ENCODE peak calls at places on chromosome 4, in five cellular contexts. C is astrocyte, J is NCI-H1436, H is GM04503, S is GDM1. P is an unnamed sample.

GRCh38 chr4:7785017-7785416 is 154.6 kb downstream of the AFAP1 start:
- DNase-seq in C (peak), S (no peak), H (no peak), J (no peak), P (no peak)

GRCh38 chr4:16693040-16693506 is 205.4 kb downstream of the LDB2 start:
- DNase-seq in C (no peak), J (no peak), H (no peak), S (no peak), P (no peak)

GRCh38 chr4:92163348-92163747 is 140.4 kb upstream of the GRID2 start:
- DNase-seq in J (no peak), H (no peak), S (no peak), C (no peak), P (no peak)

GRCh38 chr4:103032575-103032974 is 13.1 kb upstream of the SLC9B1 start:
- DNase-seq in S (peak), J (peak), H (no peak), C (no peak), P (no peak)

GRCh38 chr4:17038510-17039176 is 140.2 kb upstream of the LDB2 start:
- DNase-seq in C (no peak), J (no peak), H (no peak), S (no peak), P (no peak)

GRCh38 chr4:142567199-142567598 is 278.9 kb downstream of the INPP4B start:
- DNase-seq in S (no peak), H (no peak), J (no peak), C (no peak), P (no peak)

GRCh38 chr4:38562751-38563198 is 101.2 kb upstream of the KLF3 start:
- DNase-seq in H (no peak), J (no peak), C (peak), S (peak), P (no peak)

GRCh38 chr4:10461091-10461849 is 4.0 kb upstream of the ZNF518B start:
- DNase-seq in J (no peak), C (peak), H (no peak), S (peak), P (no peak)

GRCh38 chr4:175998782-175999181 is 66.9 kb upstream of the WDR17 start:
- DNase-seq in S (no peak), J (no peak), C (peak), H (no peak), P (no peak)

GRCh38 chr4:37388672-37389368 is 144.3 kb downstream of the NWD2 start:
- DNase-seq in S (no peak), J (no peak), C (no peak), H (no peak), P (no peak)

GRCh38 chr4:126591583-126591982 is 1041.2 kb upstream of the INTU start:
- DNase-seq in H (no peak), S (no peak), C (no peak), J (no peak), P (no peak)

GRCh38 chr4:186881521-186882220 is 158.0 kb upstream of the FAT1 start:
- DNase-seq in J (no peak), C (peak), S (no peak), H (peak), P (no peak)

GRCh38 chr4:148749403-148749802 is 307.2 kb upstream of the NR3C2 start:
- DNase-seq in H (no peak), J (no peak), C (no peak), S (no peak), P (no peak)

GRCh38 chr4:40292313-40292759 is 42.8 kb upstream of the CHRNA9 start:
- DNase-seq in C (no peak), S (no peak), H (no peak), J (no peak), P (no peak)

GRCh38 chr4:91829531-91829930 is 474.2 kb upstream of the GRID2 start:
- DNase-seq in H (no peak), J (no peak), S (no peak), C (peak), P (no peak)

GRCh38 chr4:7160439-7160838 is 31.9 kb upstream of the SORCS2 start:
- DNase-seq in J (no peak), H (no peak), C (no peak), S (no peak), P (no peak)

GRCh38 chr4:52577285-52577968 is 81.7 kb downstream of the USP46 start:
- DNase-seq in C (peak), H (no peak), S (no peak), J (no peak), P (no peak)

GRCh38 chr4:140071806-140072205 is 82.2 kb downstream of the MAML3 start:
- DNase-seq in J (no peak), S (peak), H (peak), C (peak), P (no peak)

GRCh38 chr4:37837446-37837845 is 11.0 kb downstream of the PGM2 start:
- DNase-seq in J (no peak), C (peak), S (peak), H (peak), P (no peak)

GRCh38 chr4:139154538-139154937 is 22.5 kb downstream of the ELF2 start:
- DNase-seq in C (no peak), S (no peak), J (no peak), H (no peak), P (no peak)

GRCh38 chr4:1870328-1870577 is 940 bp upstream of the NSD2 start:
- DNase-seq in H (no peak), J (peak), C (peak), S (no peak), P (peak)

GRCh38 chr4:151325320-151326246 is at the start of gene SH3D19:
- DNase-seq in J (no peak), H (no peak), S (no peak), C (peak), P (no peak)

GRCh38 chr4:145760961-145761929 is 81.3 kb downstream of the C4orf51 start:
- DNase-seq in S (no peak), C (no peak), J (no peak), H (no peak), P (no peak)

GRCh38 chr4:48047421-48047844 is 30.9 kb downstream of the NIPAL1 start:
- DNase-seq in J (no peak), H (no peak), C (no peak), S (peak), P (no peak)

GRCh38 chr4:161291222-161291621 is 872.6 kb downstream of the FSTL5 start:
- DNase-seq in H (no peak), C (no peak), S (no peak), J (no peak), P (no peak)

GRCh38 chr4:186203391-186203802 is 12.0 kb downstream of the CYP4V2 start:
- DNase-seq in C (no peak), H (no peak), S (peak), J (no peak), P (no peak)

GRCh38 chr4:183213996-183214395 is 106.1 kb downstream of the CLDN22 start:
- DNase-seq in H (no peak), J (no peak), S (no peak), C (no peak), P (no peak)

GRCh38 chr4:14445882-14446281 is 556.4 kb upstream of the CPEB2 start:
- DNase-seq in J (no peak), S (no peak), C (no peak), H (no peak), P (no peak)

GRCh38 chr4:113434247-113434587 is 327.3 kb downstream of the CAMK2D start:
- DNase-seq in H (no peak), S (no peak), J (no peak), C (peak), P (no peak)

GRCh38 chr4:612052-612748 is 13.2 kb upstream of the PDE6B start:
- DNase-seq in J (no peak), S (no peak), H (no peak), C (no peak), P (no peak)

GRCh38 chr4:150582101-150582565 is at the start of gene MAB21L2:
- DNase-seq in H (no peak), S (no peak), J (no peak), C (peak), P (no peak)

GRCh38 chr4:7146764-7147071 is 45.6 kb upstream of the SORCS2 start:
- DNase-seq in J (no peak), S (no peak), C (no peak), H (no peak), P (no peak)

GRCh38 chr4:7208509-7209451 is 16.4 kb downstream of the SORCS2 start:
- DNase-seq in S (no peak), J (no peak), C (no peak), H (no peak), P (no peak)

GRCh38 chr4:104631000-104631399 is 136.3 kb upstream of the CXXC4 start:
- DNase-seq in C (no peak), H (no peak), S (no peak), J (no peak), P (no peak)

GRCh38 chr4:113882668-113883067 is 96.8 kb downstream of the ARSJ start:
- DNase-seq in J (no peak), C (peak), H (no peak), S (no peak), P (no peak)

GRCh38 chr4:36207808-36208207 is 36.5 kb downstream of the ARAP2 start:
- DNase-seq in S (no peak), C (no peak), J (no peak), H (no peak), P (no peak)

GRCh38 chr4:48196758-48197504 is 62.9 kb upstream of the TXK start:
- DNase-seq in C (no peak), J (no peak), H (no peak), S (no peak), P (no peak)

GRCh38 chr4:177484613-177485021 is 42.4 kb upstream of the AGA start:
- DNase-seq in S (no peak), J (no peak), H (peak), C (peak), P (no peak)